ENCODE peak calls at places on chromosomes 6 and 20, in six cellular contexts. D, Q, W, L, A and M are unnamed samples. For H3K9me3, the result is how much of the 10 kb centered on the place peaks cover.

GRCh38 chr6:136309729-136310311 is 20.2 kb upstream of the BCLAF1 start:
- DNase-seq in D (no peak), L (no peak), A (no peak), W (no peak), Q (no peak), M (no peak)

GRCh38 chr6:106089981-106090380 is 3.8 kb downstream of the PRDM1 start:
- DNase-seq in W (peak), D (no peak), Q (no peak), A (no peak), L (no peak), M (no peak)

GRCh38 chr6:31075528-31075927 is 36.8 kb downstream of the C6orf15 start:
- DNase-seq in W (no peak), L (no peak), Q (no peak), D (no peak), A (no peak), M (no peak)

GRCh38 chr20:19958243-19958642 is 58.9 kb upstream of the NAA20 start:
- DNase-seq in L (no peak), A (no peak), D (no peak), Q (no peak), W (no peak), M (no peak)

GRCh38 chr20:49846206-49846807 is 33.7 kb downstream of the SLC9A8 start:
- DNase-seq in W (peak), A (peak), D (peak), Q (peak), L (no peak), M (peak)

GRCh38 chr6:44788387-44788981 is 401.0 kb downstream of the CDC5L start:
- DNase-seq in L (peak), W (no peak), A (no peak), Q (no peak), D (no peak), M (no peak)

GRCh38 chr20:235891-236290 is 8.8 kb downstream of the DEFB129 start:
- DNase-seq in A (peak), W (no peak), D (peak), L (no peak), Q (no peak), M (peak)

GRCh38 chr6:170265655-170266054 is 25.2 kb downstream of the DLL1 start:
- DNase-seq in D (no peak), Q (no peak), L (no peak), A (peak), W (no peak), M (peak)

GRCh38 chr6:160795716-160796115 is 93.7 kb downstream of the PLG start:
- DNase-seq in L (no peak), Q (no peak), D (no peak), A (no peak), W (no peak), M (no peak)

GRCh38 chr6:16487953-16488674 is 249.7 kb downstream of the GMPR start:
- DNase-seq in W (no peak), D (no peak), Q (no peak), A (no peak), L (no peak), M (no peak)

GRCh38 chr20:45456632-45457031 is 12.9 kb upstream of the WFDC2 start:
- DNase-seq in Q (peak), A (peak), W (peak), D (peak), L (no peak), M (no peak)

GRCh38 chr6:107917468-107918375 is 40.3 kb downstream of the SEC63 start:
- DNase-seq in L (no peak), D (no peak), A (no peak), W (no peak), Q (peak), M (peak)

GRCh38 chr6:53347250-53347920 is 1.4 kb downstream of the ELOVL5 start:
- DNase-seq in Q (no peak), A (no peak), W (peak), L (no peak), D (peak), M (peak)

GRCh38 chr20:51802170-51802745 is at the start of gene SALL4:
- DNase-seq in A (peak), D (no peak), Q (peak), W (peak), L (no peak), M (no peak)

GRCh38 chr20:44414346-44414714 is 58.8 kb downstream of the HNF4A start:
- DNase-seq in A (no peak), L (no peak), Q (no peak), D (no peak), W (no peak), M (no peak)

GRCh38 chr20:62298577-62299249 is 4.1 kb upstream of the ADRM1 start:
- DNase-seq in L (no peak), Q (no peak), A (no peak), W (no peak), D (no peak), M (no peak)

GRCh38 chr6:32432050-32432450 is 7.6 kb upstream of the HLA-DRA start:
- DNase-seq in Q (no peak), D (peak), A (no peak), W (peak), L (peak), M (peak)

GRCh38 chr6:36979343-36979742 is 6.7 kb downstream of the MTCH1 start:
- DNase-seq in W (peak), L (no peak), D (peak), A (no peak), Q (no peak), M (no peak)

GRCh38 chr6:134315189-134315588 is 2.7 kb downstream of the SGK1 start:
- DNase-seq in A (no peak), D (no peak), W (no peak), L (no peak), Q (no peak), M (no peak)

GRCh38 chr20:41649489-41649888 is 31.3 kb upstream of the CHD6 start:
- DNase-seq in Q (no peak), D (no peak), L (no peak), A (peak), W (no peak), M (no peak)

GRCh38 chr6:90294614-90294988 is 2.0 kb downstream of the BACH2 start:
- DNase-seq in Q (peak), D (no peak), A (no peak), W (peak), L (no peak), M (no peak)

GRCh38 chr6:42781546-42781810 is 374 bp upstream of the BICRAL start:
- DNase-seq in Q (no peak), W (peak), L (no peak), A (no peak), D (peak), M (peak)

GRCh38 chr6:38593419-38593818 is 46.3 kb downstream of the BTBD9 start:
- DNase-seq in Q (no peak), L (no peak), D (no peak), A (no peak), W (no peak), M (no peak)

GRCh38 chr6:24658573-24659511 is 7.9 kb downstream of the TDP2 start:
- DNase-seq in W (no peak), D (no peak), Q (peak), L (no peak), A (no peak), M (no peak)

GRCh38 chr6:157443066-157443800 is 62.2 kb downstream of the ZDHHC14 start:
- DNase-seq in A (no peak), L (peak), W (no peak), Q (no peak), D (no peak), M (peak)

GRCh38 chr6:91834813-91835212 is 1247.9 kb upstream of the MAP3K7 start:
- DNase-seq in A (no peak), D (no peak), L (no peak), W (no peak), Q (no peak), M (no peak)

GRCh38 chr6:158475344-158476302 is 84.3 kb upstream of the TMEM181 start:
- DNase-seq in W (peak), A (peak), D (peak), Q (no peak), L (peak), M (peak)

GRCh38 chr20:24850206-24850605 is 98.9 kb upstream of the CST7 start:
- DNase-seq in A (no peak), Q (no peak), W (no peak), L (no peak), D (no peak), M (no peak)

GRCh38 chr6:137487947-137488735 is 6.1 kb downstream of the OLIG3 start:
- DNase-seq in W (no peak), Q (peak), A (no peak), L (no peak), D (no peak), M (no peak)
- H3K9me3 ChIP-seq in W (under half), Q (under half), A (under half), L (under half), D (under half), M (under half)

GRCh38 chr6:75381878-75382633 is 97.5 kb upstream of the TMEM30A start:
- DNase-seq in D (peak), L (no peak), W (peak), Q (no peak), A (no peak), M (no peak)
- H3K9me3 ChIP-seq in D (under half), L (under half), W (under half), Q (under half), A (under half), M (under half)

DNA sequence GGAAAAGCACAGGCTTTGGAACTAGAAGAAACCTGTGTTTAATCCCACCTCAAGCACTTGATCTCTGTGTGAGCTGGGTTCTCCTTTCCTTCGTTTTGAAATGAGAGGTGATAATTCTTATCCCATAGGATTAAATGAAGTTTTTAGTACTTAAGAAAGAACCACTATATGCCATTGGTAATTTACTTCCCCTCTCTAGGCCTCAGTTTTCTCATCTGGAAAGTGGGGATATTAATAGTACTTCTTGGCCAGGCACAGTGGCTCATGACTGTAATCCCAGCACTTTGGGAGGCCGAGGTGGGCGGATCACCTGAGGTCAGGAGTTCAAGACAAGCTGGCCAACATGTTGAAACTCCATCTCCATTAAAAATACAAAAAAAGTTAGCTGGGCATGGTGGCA is 14.1 kb downstream of the REM1 start:
- DNase-seq in W (no peak), L (no peak), D (no peak), Q (no peak), A (no peak), M (no peak)
- H3K9me3 ChIP-seq in W (under half), L (under half), D (under half), Q (under half), A (under half), M (under half)

GRCh38 chr20:59698598-59698997 is 94.3 kb downstream of the PHACTR3 start:
- DNase-seq in W (no peak), A (no peak), Q (no peak), D (no peak), L (no peak), M (no peak)

GRCh38 chr20:59705651-59706101 is 101.3 kb downstream of the PHACTR3 start:
- DNase-seq in A (no peak), L (no peak), Q (peak), D (no peak), W (no peak), M (no peak)

GRCh38 chr20:59706106-59706693 is 101.9 kb downstream of the PHACTR3 start:
- DNase-seq in A (no peak), D (no peak), Q (no peak), W (no peak), L (no peak), M (no peak)

GRCh38 chr20:59701236-59701635 is 96.9 kb downstream of the PHACTR3 start:
- DNase-seq in L (no peak), A (no peak), Q (no peak), W (no peak), D (no peak), M (no peak)

GRCh38 chr20:59703046-59703445 is 98.7 kb downstream of the PHACTR3 start:
- DNase-seq in A (no peak), D (no peak), Q (no peak), L (no peak), W (no peak), M (no peak)
- H3K9me3 ChIP-seq in A (under half), D (under half), Q (under half), L (under half), W (under half), M (under half)

GRCh38 chr20:59680852-59681251 is 76.5 kb downstream of the PHACTR3 start:
- DNase-seq in Q (no peak), L (no peak), W (no peak), D (no peak), A (no peak), M (no peak)
- H3K9me3 ChIP-seq in Q (under half), L (under half), W (under half), D (under half), A (under half), M (under half)